ENCODE peak calls at places on chromosomes 11 and 22, in nine cellular contexts. S is fibroblast of lung, R is PC-3, W is Karpas-422, Z is colonic mucosa, P is astrocyte, X is IMR-90, K is kidney, O is NT2/D1. T is an unnamed sample. For H3K4me1, the result is how much of the 10 kb centered on the place peaks cover.

GRCh38 chr11:68469122-68469521 is 8.6 kb downstream of the PPP6R3 start:
- DNase-seq in S (peak), R (no peak), W (no peak), Z (no peak), P (no peak), X (peak), K (no peak), O (no peak), T (no peak)

GRCh38 chr11:70942593-70942992 is 309.8 kb downstream of the SHANK2 start:
- DNase-seq in S (no peak), R (no peak), W (peak), Z (no peak), P (no peak), X (no peak), K (no peak), O (peak), T (no peak)

GRCh38 chr11:110028904-110029303 is 64.3 kb upstream of the ZC3H12C start:
- DNase-seq in S (peak), R (no peak), W (no peak), Z (no peak), P (peak), X (peak), K (no peak), O (no peak), T (no peak)

GRCh38 chr11:95389427-95389826 is 158.4 kb upstream of the SESN3 start:
- DNase-seq in S (no peak), R (no peak), W (no peak), Z (no peak), P (no peak), X (no peak), K (no peak), O (no peak), T (no peak)

GRCh38 chr11:8033312-8033715 is 46.2 kb downstream of the EIF3F start:
- DNase-seq in S (peak), R (peak), W (peak), Z (peak), P (peak), X (peak), K (peak), O (peak), T (peak)

GRCh38 chr11:100682247-100682969 is 4.7 kb upstream of the ARHGAP42 start:
- DNase-seq in S (no peak), R (peak), W (peak), Z (no peak), P (no peak), X (peak), K (no peak), O (no peak), T (peak)

GRCh38 chr11:120521176-120521575 is 9.6 kb downstream of the GRIK4 start:
- DNase-seq in S (no peak), R (no peak), W (no peak), Z (no peak), P (no peak), X (no peak), K (peak), O (no peak), T (no peak)

GRCh38 chr22:25777870-25778269 is 35.9 kb downstream of the MYO18B start:
- DNase-seq in S (peak), R (peak), W (peak), Z (peak), P (peak), X (peak), K (no peak), O (no peak), T (peak)

GRCh38 chr22:25148149-25148691 is 51.4 kb upstream of the CRYBB3 start:
- DNase-seq in S (no peak), R (no peak), W (no peak), Z (peak), P (no peak), X (no peak), K (no peak), O (no peak), T (no peak)

GRCh38 chr11:96781082-96781481 is 391.3 kb downstream of the JRKL start:
- DNase-seq in S (peak), R (peak), W (no peak), Z (no peak), P (peak), X (no peak), K (no peak), O (no peak), T (no peak)

GRCh38 chr11:129374993-129375721 is 491 bp upstream of the BARX2 start:
- DNase-seq in S (peak), R (peak), W (no peak), Z (peak), P (no peak), X (no peak), K (peak), O (no peak), T (peak)

GRCh38 chr11:119709638-119710346 is 19.2 kb downstream of the NECTIN1 start:
- DNase-seq in S (peak), R (no peak), W (no peak), Z (no peak), P (peak), X (peak), K (no peak), O (peak), T (no peak)

GRCh38 chr22:46934746-46935491 is 172.5 kb downstream of the TBC1D22A start:
- DNase-seq in S (peak), R (peak), W (no peak), Z (peak), P (peak), X (peak), K (no peak), O (no peak), T (peak)

GRCh38 chr11:23288001-23288783 is 427.9 kb upstream of the CCDC179 start:
- DNase-seq in S (peak), R (peak), W (no peak), Z (no peak), P (peak), X (peak), K (no peak), O (no peak), T (peak)

GRCh38 chr11:41175304-41175972 is 284.0 kb downstream of the LRRC4C start:
- DNase-seq in S (no peak), R (peak), W (no peak), Z (no peak), P (no peak), X (no peak), K (no peak), O (peak), T (no peak)

GRCh38 chr11:11178671-11179070 is 174.4 kb downstream of the CSNK2A3 start:
- DNase-seq in S (peak), R (peak), W (no peak), Z (no peak), P (peak), X (no peak), K (no peak), O (no peak), T (peak)

GRCh38 chr11:45927684-45928413 is 5.4 kb downstream of the LARGE2 start:
- DNase-seq in S (no peak), R (no peak), W (no peak), Z (no peak), P (no peak), X (no peak), K (peak), O (no peak), T (no peak)

GRCh38 chr11:33735166-33735425 is 1.1 kb downstream of the CD59 start:
- DNase-seq in S (no peak), R (no peak), W (no peak), Z (peak), P (no peak), X (no peak), K (no peak), O (no peak), T (peak)

GRCh38 chr22:32994046-32994827 is 63.9 kb downstream of the SYN3 start:
- DNase-seq in S (no peak), R (no peak), W (no peak), Z (no peak), P (no peak), X (no peak), K (no peak), O (no peak), T (no peak)

GRCh38 chr22:22810018-22810427 is 77.6 kb upstream of the IGLL5 start:
- DNase-seq in S (peak), R (no peak), W (peak), Z (no peak), P (peak), X (peak), K (peak), O (peak), T (no peak)

GRCh38 chr22:29216873-29217666 is 11.4 kb downstream of the EMID1 start:
- DNase-seq in S (peak), R (no peak), W (no peak), Z (no peak), P (no peak), X (peak), K (peak), O (no peak), T (peak)

GRCh38 chr11:47318166-47318565 is 34.3 kb downstream of the MYBPC3 start:
- DNase-seq in S (no peak), R (no peak), W (peak), Z (no peak), P (no peak), X (no peak), K (no peak), O (no peak), T (no peak)

GRCh38 chr11:7657306-7658025 is 15.8 kb downstream of the CYB5R2 start:
- DNase-seq in S (peak), R (peak), W (peak), Z (peak), P (peak), X (peak), K (no peak), O (peak), T (peak)

GRCh38 chr22:21942939-21943338 is 9.7 kb downstream of the PPM1F start:
- DNase-seq in S (no peak), R (no peak), W (no peak), Z (no peak), P (no peak), X (no peak), K (no peak), O (no peak), T (no peak)

GRCh38 chr11:35619754-35620640 is 1.7 kb downstream of the FJX1 start:
- DNase-seq in S (peak), R (peak), W (no peak), Z (no peak), P (peak), X (peak), K (peak), O (no peak), T (no peak)

GRCh38 chr22:32200752-32201151 is 4.1 kb downstream of the RFPL2 start:
- DNase-seq in S (no peak), R (no peak), W (no peak), Z (no peak), P (no peak), X (no peak), K (no peak), O (no peak), T (no peak)

GRCh38 chr11:130427581-130428211 is 713 bp downstream of the ADAMTS8 start:
- DNase-seq in S (no peak), R (no peak), W (no peak), Z (no peak), P (no peak), X (no peak), K (no peak), O (no peak), T (peak)

GRCh38 chr11:64542172-64543125 is 48.6 kb upstream of the SLC22A12 start:
- DNase-seq in S (no peak), R (no peak), W (no peak), Z (no peak), P (no peak), X (no peak), K (peak), O (no peak), T (no peak)
- H3K9ac ChIP-seq in S (no peak), R (no peak), W (no peak), Z (no peak), P (no peak), X (no peak), K (no peak), O (no peak), T (no peak)

GRCh38 chr11:1490651-1491050 is 4.1 kb upstream of the MOB2 start:
- DNase-seq in S (no peak), R (no peak), W (no peak), Z (no peak), P (no peak), X (no peak), K (no peak), O (no peak), T (no peak)
- H3K4me1 ChIP-seq in S (under half), R (under half), W (under half), Z (under half), P (under half), X (under half), K (under half), O (under half), T (under half)

GRCh38 chr22:39933741-39934140 is 26.5 kb upstream of the TMA7B start:
- DNase-seq in S (no peak), R (no peak), W (no peak), Z (no peak), P (no peak), X (no peak), K (no peak), O (no peak), T (no peak)
- H3K9ac ChIP-seq in S (no peak), R (no peak), W (no peak), Z (no peak), P (no peak), X (no peak), K (no peak), O (no peak), T (no peak)

DNA sequence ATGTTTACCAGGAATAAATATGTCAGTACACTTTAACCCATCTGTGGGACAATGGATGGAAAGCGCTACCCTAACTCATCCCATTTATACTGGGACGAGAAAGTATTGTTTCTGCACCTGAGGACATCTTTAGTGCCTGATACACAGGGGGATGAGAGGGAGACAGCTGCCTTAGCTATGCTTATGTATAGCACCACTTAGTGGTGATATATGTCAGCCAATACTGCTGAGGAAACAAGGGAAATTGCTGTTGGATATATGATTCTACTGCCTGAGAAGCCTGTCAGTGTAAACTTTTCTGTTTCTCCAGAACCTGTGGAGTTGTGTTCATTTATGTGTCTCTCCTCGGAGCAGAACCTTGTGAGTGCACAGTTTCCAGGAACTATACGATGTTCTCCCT is 13.3 kb upstream of the CEP295 start:
- DNase-seq in S (peak), R (peak), W (peak), Z (no peak), P (peak), X (peak), K (no peak), O (peak), T (peak)
- H3K4me1 ChIP-seq in S (under half), R (under half), W (under half), Z (under half), P (under half), X (under half), K (under half), O (under half), T (under half)

GRCh38 chr11:72220696-72221363 is 3.7 kb upstream of the INPPL1 start:
- DNase-seq in S (no peak), R (no peak), W (peak), Z (no peak), P (no peak), X (no peak), K (no peak), O (no peak), T (no peak)
- H3K9ac ChIP-seq in S (no peak), R (no peak), W (peak), Z (no peak), P (no peak), X (no peak), K (no peak), O (no peak), T (no peak)

GRCh38 chr11:16177688-16178087 is 178.7 kb downstream of the SOX6 start:
- DNase-seq in S (no peak), R (no peak), W (no peak), Z (no peak), P (no peak), X (no peak), K (no peak), O (no peak), T (no peak)
- H3K4me1 ChIP-seq in S (under half), R (under half), W (under half), Z (under half), P (under half), X (under half), K (under half), O (under half), T (under half)

GRCh38 chr11:16789560-16790483 is 51.4 kb downstream of the C11orf58 start:
- DNase-seq in S (no peak), R (no peak), W (no peak), Z (no peak), P (no peak), X (no peak), K (no peak), O (no peak), T (no peak)
- H3K9ac ChIP-seq in S (no peak), R (no peak), W (no peak), Z (no peak), P (no peak), X (no peak), K (no peak), O (no peak), T (no peak)

T was measured in GM23248.